ENCODE peak calls at places on chromosomes 4 and X, in ten cellular contexts. S, N, I, R, M, F, E, Y, D and X are unnamed samples.

GRCh38 chr4:124903995-124904722 is 191.6 kb upstream of the ANKRD50 start:
- DNase-seq in I (no peak), D (no peak), E (no peak), M (no peak), F (peak; percentile 46), S (peak; percentile 48), N (no peak), R (peak; percentile 36), Y (peak; percentile 79), X (no peak)

GRCh38 chrX:18674417-18674787 is 2.5 kb upstream of the RS1 start:
- DNase-seq in N (peak; percentile 57), S (peak; percentile 6), Y (no peak), I (peak; percentile 22), F (no peak), R (no peak), E (no peak), D (no peak), M (no peak), X (no peak)

GRCh38 chr4:78654809-78655208 is 103.2 kb downstream of the ANXA3 start:
- DNase-seq in F (no peak), N (no peak), I (no peak), M (no peak), S (no peak), Y (no peak), R (no peak), E (no peak), D (no peak), X (no peak)

GRCh38 chr4:37737456-37737855 is 51.3 kb upstream of the RELL1 start:
- DNase-seq in M (no peak), Y (peak; percentile 79), F (no peak), E (no peak), N (no peak), S (peak; percentile 8), I (no peak), R (peak; percentile 38), D (no peak), X (no peak)

GRCh38 chrX:141439651-141440050 is 144.9 kb downstream of the SPANXA1 start:
- DNase-seq in S (peak; percentile 26), N (no peak), R (no peak), Y (no peak), F (no peak), D (no peak), I (no peak), E (no peak), M (no peak), X (no peak)

GRCh38 chr4:180828455-180829018 is 1414.7 kb upstream of the TENM3 start:
- DNase-seq in D (no peak), I (peak; percentile 18), S (no peak), Y (peak; percentile 73), M (no peak), R (peak; percentile 24), E (no peak), F (peak; percentile 91), N (no peak), X (no peak)

GRCh38 chr4:188971125-188971524 is 831.9 kb downstream of the TRIML1 start:
- DNase-seq in M (no peak), D (no peak), F (peak; percentile 47), N (no peak), E (no peak), S (no peak), R (peak; percentile 23), Y (peak; percentile 61), I (no peak), X (no peak)

GRCh38 chrX:107628662-107629532 is 587 bp downstream of the PRPS1 start:
- DNase-seq in R (peak; percentile 45), F (peak; percentile 79), M (no peak), S (peak; percentile 50), Y (peak; percentile 62), D (no peak), E (peak; percentile 52), N (peak; percentile 46), I (peak; percentile 27), X (peak; percentile 32)

GRCh38 chr4:173360587-173361221 is 10.1 kb upstream of the SAP30 start:
- DNase-seq in Y (peak; percentile 14), F (no peak), N (no peak), I (no peak), R (no peak), D (no peak), S (no peak), E (no peak), M (no peak), X (no peak)

GRCh38 chrX:31832263-31832662 is 760.4 kb upstream of the FTHL17 start:
- DNase-seq in S (no peak), I (no peak), D (no peak), N (no peak), E (no peak), R (peak; percentile 16), M (no peak), Y (peak; percentile 65), F (peak; percentile 88), X (no peak)

GRCh38 chr4:39433878-39434492 is 24.7 kb downstream of the RPL9 start:
- DNase-seq in F (no peak), D (no peak), I (no peak), E (no peak), Y (no peak), M (no peak), N (no peak), S (no peak), R (no peak), X (no peak)

GRCh38 chr4:161581262-161581661 is 582.5 kb downstream of the FSTL5 start:
- DNase-seq in M (no peak), E (no peak), Y (no peak), I (no peak), F (no peak), S (peak; percentile 0), D (no peak), N (no peak), R (no peak), X (no peak)

GRCh38 chr4:152626790-152627189 is 53.0 kb downstream of the TMEM154 start:
- DNase-seq in Y (no peak), F (no peak), M (no peak), E (no peak), S (no peak), I (no peak), R (no peak), N (no peak), D (no peak), X (no peak)

GRCh38 chr4:162943263-162943662 is 223.4 kb downstream of the NAF1 start:
- DNase-seq in S (no peak), N (no peak), Y (no peak), E (no peak), M (no peak), F (no peak), I (no peak), D (no peak), R (no peak), X (no peak)

GRCh38 chr4:41787931-41788330 is 39.4 kb upstream of the PHOX2B start:
- DNase-seq in E (no peak), R (no peak), M (no peak), F (no peak), N (no peak), D (no peak), Y (no peak), I (no peak), S (no peak), X (no peak)

GRCh38 chr4:75141162-75141561 is 208.2 kb downstream of the PARM1 start:
- DNase-seq in R (no peak), Y (no peak), M (no peak), I (no peak), F (no peak), N (no peak), S (no peak), D (no peak), E (no peak), X (no peak)

GRCh38 chrX:109344666-109345065 is 137.2 kb downstream of the GUCY2F start:
- DNase-seq in F (no peak), M (no peak), I (no peak), D (no peak), Y (no peak), S (no peak), R (no peak), E (no peak), N (no peak), X (no peak)